ENCODE peak calls at places on chromosomes 1 and 21, in seven cellular contexts. T is uterus; S is CD4-positive, alpha-beta T cell; G is upper lobe of right lung; N is thoracic aorta; X is body of pancreas; J is IMR-90. A is an unnamed sample.

GRCh38 chr1:4825841-4826450 is 171.5 kb downstream of the AJAP1 start:
- DNase-seq in S (no peak), J (no peak), T (no peak), X (no peak), G (no peak), N (no peak), A (peak; percentile 39)

GRCh38 chr1:152622803-152623202 is at the start of gene LCE3A:
- DNase-seq in N (no peak), S (no peak), T (no peak), J (peak; percentile 0), G (no peak), X (no peak), A (no peak)

GRCh38 chr1:110594466-110595076 is 11.6 kb downstream of the KCNA2 start:
- DNase-seq in S (no peak), N (no peak), J (no peak), G (no peak), X (no peak), T (no peak), A (no peak)

GRCh38 chr1:80258659-80259058 is 1252.1 kb upstream of the ADGRL4 start:
- DNase-seq in S (no peak), T (no peak), G (no peak), J (no peak), X (no peak), N (no peak), A (no peak)

GRCh38 chr1:25898223-25899015 is 7.8 kb downstream of the STMN1 start:
- DNase-seq in S (no peak), J (no peak), X (no peak), T (no peak), G (no peak), N (no peak), A (peak; percentile 20)

GRCh38 chr1:247496581-247497285 is 38.8 kb upstream of the OR2B11 start:
- DNase-seq in G (no peak), X (no peak), S (no peak), T (no peak), J (no peak), N (no peak), A (no peak)

GRCh38 chr1:167077128-167077867 is 12.9 kb downstream of the GPA33 start:
- DNase-seq in X (no peak), N (no peak), T (no peak), J (no peak), G (no peak), S (no peak), A (no peak)

GRCh38 chr1:116332461-116332860 is 40.6 kb upstream of the ATP1A1 start:
- DNase-seq in S (no peak), N (no peak), G (no peak), J (no peak), T (no peak), X (no peak), A (no peak)

GRCh38 chr1:26785611-26786436 is 1.9 kb upstream of the PIGV start:
- DNase-seq in N (no peak), T (no peak), G (no peak), S (no peak), X (no peak), J (peak; percentile 48), A (no peak)

GRCh38 chr1:109661391-109661790 is 5.5 kb downstream of the GSTM4 start:
- DNase-seq in X (no peak), T (no peak), G (no peak), N (no peak), S (no peak), J (no peak), A (no peak)

GRCh38 chr21:45467221-45467779 is 62.3 kb downstream of the COL18A1 start:
- DNase-seq in S (no peak), T (no peak), G (peak; percentile 58), J (no peak), X (no peak), N (no peak), A (no peak)

GRCh38 chr21:25420831-25421230 is 186.4 kb downstream of the MRPL39 start:
- DNase-seq in S (no peak), T (no peak), N (no peak), J (no peak), X (no peak), G (no peak), A (no peak)

GRCh38 chr1:47424336-47424982 is 8.4 kb downstream of the FOXE3 start:
- DNase-seq in T (no peak), S (no peak), G (no peak), X (peak; percentile 33), J (peak; percentile 67), N (no peak), A (peak; percentile 61)
- TF ChIP-seq CTCF in T (peak; percentile 45), S (peak; percentile 63), G (peak; percentile 67), X (peak; percentile 62), J (peak; percentile 89), N (peak; percentile 74), A (peak; percentile 66)

GRCh38 chr1:228891134-228892034 is 156.1 kb downstream of the RHOU start:
- DNase-seq in J (peak; percentile 65), N (no peak), X (no peak), T (no peak), S (no peak), G (no peak), A (no peak)

GRCh38 chr1:228898582-228898992 is 163.3 kb downstream of the RHOU start:
- DNase-seq in X (no peak), S (no peak), J (no peak), N (no peak), G (no peak), T (no peak), A (no peak)

GRCh38 chr1:228897901-228898300 is 162.6 kb downstream of the RHOU start:
- DNase-seq in J (no peak), X (no peak), T (no peak), G (no peak), N (no peak), S (no peak), A (no peak)

GRCh38 chr1:228899421-228899956 is 164.2 kb downstream of the RHOU start:
- DNase-seq in G (no peak), T (no peak), S (no peak), N (no peak), J (no peak), X (no peak), A (no peak)

DNA sequence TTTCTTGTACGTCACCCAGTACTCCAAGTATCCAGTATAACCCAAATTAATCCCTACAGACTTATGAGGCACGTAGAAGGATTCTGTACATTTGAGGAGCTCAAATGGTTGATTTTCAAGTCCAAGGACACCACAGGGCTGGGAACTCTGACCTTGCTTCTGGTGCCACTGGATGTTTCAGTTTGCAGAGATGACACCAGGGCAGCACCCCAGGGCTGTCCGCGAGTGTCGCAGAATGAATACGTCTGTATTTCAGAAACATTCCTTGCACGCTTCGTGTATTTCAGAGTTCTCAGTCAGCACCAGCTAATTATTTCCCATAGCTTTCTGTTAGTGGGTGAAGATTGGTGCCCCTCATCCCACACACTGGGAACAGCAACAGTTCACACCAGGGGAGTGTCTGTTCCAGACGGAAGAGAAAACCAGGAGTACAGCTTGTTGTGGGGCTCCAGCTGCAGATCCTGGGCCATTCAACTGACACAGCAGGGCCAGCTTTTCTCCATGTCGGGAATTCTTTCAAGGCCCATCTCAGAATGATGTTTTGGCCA is 159.2 kb downstream of the RHOU start:
- DNase-seq in N (no peak), T (no peak), S (no peak), X (no peak), J (no peak), G (no peak), A (no peak)
- H3K27me3 ChIP-seq in N (no peaks in the 10 kb centered on the region), T (no peaks in the 10 kb centered on the region), S (no peaks in the 10 kb centered on the region), X (no peaks in the 10 kb centered on the region), J (peaks cover 9% of the 10 kb centered on the region), G (no peaks in the 10 kb centered on the region), A (no peaks in the 10 kb centered on the region)

GRCh38 chr1:53431244-53431643 is 28.0 kb upstream of the DMRTB1 start:
- DNase-seq in N (no peak), X (no peak), J (no peak), T (no peak), G (no peak), S (no peak), A (no peak)
- TF ChIP-seq CTCF in N (no peak), X (no peak), J (no peak), T (no peak), G (no peak), S (no peak), A (no peak)

DNA sequence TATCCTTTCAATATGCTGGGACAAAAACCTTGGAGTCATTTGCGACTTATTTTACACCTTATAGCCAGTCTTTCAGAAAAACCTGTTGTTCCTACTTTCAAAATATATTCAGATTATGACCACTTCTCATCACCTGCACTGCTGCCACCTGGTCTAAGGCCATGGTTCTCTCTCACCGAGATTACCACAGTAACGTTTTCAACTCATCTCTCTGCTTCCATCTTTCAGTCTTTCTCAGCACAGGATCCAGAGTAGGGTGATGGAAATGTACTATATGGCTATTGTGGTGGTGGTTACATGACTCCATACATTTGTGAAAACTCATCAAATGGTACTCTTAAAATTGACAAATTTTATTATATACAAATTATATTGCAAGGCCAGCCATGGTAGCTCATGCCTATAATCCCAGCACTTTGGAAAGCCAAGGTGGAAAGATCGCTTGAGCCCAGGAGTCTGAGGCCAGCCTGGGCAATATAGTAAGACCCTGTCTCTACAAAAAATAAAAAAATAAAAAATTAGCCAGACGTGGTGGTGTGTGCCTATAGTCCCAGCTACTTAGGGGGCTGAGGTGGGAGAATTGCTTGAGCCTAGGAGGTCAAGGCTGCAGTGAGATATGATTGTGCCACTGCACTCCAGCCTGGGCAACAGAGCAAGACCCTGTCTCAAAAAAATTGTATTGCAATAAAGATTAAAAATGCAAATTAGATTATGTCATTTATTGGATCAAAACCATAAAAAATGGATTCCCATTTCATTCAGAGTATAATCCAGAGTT is 120.9 kb upstream of the PPP2R5A start:
- DNase-seq in G (no peak), T (no peak), S (no peak), X (no peak), J (no peak), N (no peak), A (no peak)
- H3K27me3 ChIP-seq in G (no peaks in the 10 kb centered on the region), T (no peaks in the 10 kb centered on the region), S (no peaks in the 10 kb centered on the region), X (no peaks in the 10 kb centered on the region), J (no peaks in the 10 kb centered on the region), N (no peaks in the 10 kb centered on the region), A (no peaks in the 10 kb centered on the region)

DNA sequence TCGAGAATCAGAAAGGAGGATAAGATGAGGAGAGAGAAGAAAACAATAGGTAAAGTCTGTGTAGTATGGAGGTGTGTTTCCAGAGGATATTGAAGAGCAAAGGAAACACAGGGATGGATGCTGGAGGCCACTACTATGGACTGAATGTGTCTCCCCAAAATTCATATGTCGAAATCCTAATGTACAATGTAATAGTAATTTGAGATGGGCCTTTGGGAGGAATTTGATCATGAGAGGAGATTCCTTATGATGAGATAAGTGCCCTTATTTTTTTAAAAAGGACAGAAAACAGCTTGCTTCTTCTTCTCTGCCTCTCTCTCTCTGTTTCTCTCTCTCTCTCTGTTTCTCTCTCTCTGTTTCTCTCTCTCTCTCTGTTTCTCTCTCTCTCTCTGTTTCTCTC is 602.2 kb upstream of the ADAMTS5 start:
- DNase-seq in X (no peak), G (no peak), J (peak; percentile 36), T (no peak), S (no peak), N (no peak), A (no peak)
- TF ChIP-seq CTCF in X (no peak), G (no peak), J (no peak), T (no peak), S (no peak), N (no peak), A (no peak)

GRCh38 chr1:195122497-195122896 is 1485.7 kb downstream of the KCNT2 start:
- DNase-seq in J (no peak), S (no peak), X (no peak), N (no peak), T (no peak), G (no peak), A (no peak)
- H3K27me3 ChIP-seq in J (no peaks in the 10 kb centered on the region), S (no peaks in the 10 kb centered on the region), X (no peaks in the 10 kb centered on the region), N (no peaks in the 10 kb centered on the region), T (no peaks in the 10 kb centered on the region), G (no peaks in the 10 kb centered on the region), A (no peaks in the 10 kb centered on the region)

A was measured in WERI-Rb-1.